ENCODE peak calls at places on chromosomes 16 and 17, in seven cellular contexts. V is stimulated activated CD4-positive, alpha-beta T cell treated with anti-CD3 and anti-CD28 coated beads, Interleukin-15, amount 100 ng/mL, for 48 hours; N is DMS53; C is BE2C; X is CD4-positive, alpha-beta memory T cell; Q is gastrocnemius medialis; B is cardiac muscle cell. P is an unnamed sample.

GRCh38 chr17:26818736-26819135 is 475.2 kb upstream of the WSB1 start:
- DNase-seq in C (no peak), N (no peak), X (no peak), B (no peak), V (no peak), Q (no peak), P (peak; percentile 12)

GRCh38 chr16:55470533-55471371 is 8.2 kb upstream of the MMP2 start:
- DNase-seq in Q (no peak), C (peak; percentile 28), N (no peak), V (no peak), X (no peak), B (no peak), P (no peak)

GRCh38 chr16:25988089-25988488 is 296.3 kb downstream of the HS3ST4 start:
- DNase-seq in Q (no peak), N (no peak), X (no peak), C (no peak), V (no peak), B (no peak), P (no peak)

GRCh38 chr17:3695723-3696411 is at the start of gene P2RX5:
- DNase-seq in C (peak; percentile 24), V (peak; percentile 32), Q (no peak), X (peak; percentile 39), B (peak; percentile 61), N (peak; percentile 54), P (peak; percentile 18)

GRCh38 chr16:4537376-4538066 is 1.1 kb downstream of the CDIP1 start:
- DNase-seq in X (no peak), B (peak; percentile 35), C (no peak), N (peak; percentile 53), Q (no peak), V (no peak), P (peak; percentile 21)

GRCh38 chr16:53071748-53072301 is 17.0 kb downstream of the CHD9 start:
- DNase-seq in X (no peak), Q (no peak), C (peak; percentile 73), N (no peak), V (no peak), B (no peak), P (peak; percentile 86)

GRCh38 chr17:39946551-39947330 is 16.1 kb upstream of the GSDMA start:
- DNase-seq in V (no peak), Q (no peak), N (no peak), X (no peak), C (no peak), B (no peak), P (no peak)

GRCh38 chr17:48973806-48974205 is 5.4 kb upstream of the GIP start:
- DNase-seq in B (no peak), N (no peak), Q (no peak), C (no peak), V (no peak), X (no peak), P (no peak)

GRCh38 chr16:79090966-79091365 is 509.6 kb downstream of the MAF start:
- DNase-seq in B (no peak), C (no peak), V (no peak), X (no peak), Q (no peak), N (no peak), P (no peak)

GRCh38 chr17:39132192-39132600 is 19.2 kb downstream of the PLXDC1 start:
- DNase-seq in N (no peak), V (no peak), X (no peak), Q (no peak), C (no peak), B (no peak), P (peak; percentile 22)

GRCh38 chr17:7914771-7915610 is 1.1 kb downstream of the RNF227 start:
- DNase-seq in N (peak; percentile 54), B (peak; percentile 6), X (peak; percentile 4), V (no peak), C (no peak), Q (no peak), P (no peak)

GRCh38 chr17:42459256-42459982 is 741 bp downstream of the ATP6V0A1 start:
- DNase-seq in C (peak; percentile 51), N (peak; percentile 89), X (no peak), V (peak; percentile 25), Q (peak; percentile 36), B (peak; percentile 7), P (peak; percentile 26)

GRCh38 chr17:43846221-43846712 is 709 bp upstream of the CD300LG start:
- DNase-seq in Q (peak; percentile 67), B (peak; percentile 85), C (peak; percentile 88), X (peak; percentile 70), V (peak; percentile 74), N (peak; percentile 91), P (peak; percentile 72)

GRCh38 chr16:88977028-88977844 is at the start of gene CBFA2T3:
- DNase-seq in B (no peak), V (no peak), Q (peak; percentile 35), X (no peak), C (peak; percentile 49), N (peak; percentile 46), P (peak; percentile 73)

GRCh38 chr16:50462793-50463507 is 85.2 kb upstream of the NKD1 start:
- DNase-seq in N (no peak), B (no peak), V (no peak), Q (no peak), X (no peak), C (no peak), P (no peak)

GRCh38 chr17:8656693-8657092 is 26.2 kb upstream of the MYH10 start:
- DNase-seq in Q (no peak), V (no peak), B (no peak), C (no peak), N (no peak), X (no peak), P (no peak)

GRCh38 chr17:19534562-19535149 is 1.0 kb downstream of the SLC47A1 start:
- DNase-seq in X (no peak), C (no peak), B (no peak), V (no peak), N (no peak), Q (no peak), P (no peak)

GRCh38 chr16:54177857-54178490 is 108.6 kb downstream of the IRX3 start:
- DNase-seq in N (no peak), X (no peak), B (peak; percentile 30), C (no peak), V (no peak), Q (no peak), P (no peak)

GRCh38 chr16:73166972-73167550 is 119.1 kb upstream of the ZFHX3 start:
- DNase-seq in B (no peak), N (no peak), V (no peak), Q (no peak), X (no peak), C (peak; percentile 43), P (no peak)

GRCh38 chr17:7755095-7755890 is 37.7 kb downstream of the DNAH2 start:
- DNase-seq in Q (no peak), B (no peak), V (no peak), X (no peak), C (no peak), N (no peak), P (no peak)